ENCODE peak calls at places on chromosomes 5 and 9, in four cellular contexts. P, E, Q and I are unnamed samples.

GRCh38 chr5:43570487-43571158 is 13.7 kb upstream of the PAIP1 start:
- DNase-seq in P (no peak), Q (no peak), E (no peak), I (no peak)

GRCh38 chr5:169803077-169803981 is 166.3 kb downstream of the DOCK2 start:
- DNase-seq in Q (peak; percentile 99), P (peak; percentile 67), E (no peak), I (no peak)

GRCh38 chr9:125442471-125442870 is 180.8 kb downstream of the GAPVD1 start:
- DNase-seq in E (no peak), P (no peak), Q (no peak), I (no peak)

GRCh38 chr5:133688386-133688785 is 76.0 kb upstream of the FSTL4 start:
- DNase-seq in Q (no peak), P (no peak), E (no peak), I (no peak)

GRCh38 chr9:751137-752051 is 90.1 kb upstream of the DMRT1 start:
- DNase-seq in Q (peak; percentile 69), E (no peak), P (no peak), I (no peak)

GRCh38 chr9:6383551-6384225 is 29.3 kb upstream of the UHRF2 start:
- DNase-seq in Q (peak; percentile 66), E (no peak), P (no peak), I (no peak)

GRCh38 chr5:77514457-77514856 is 22.3 kb upstream of the WDR41 start:
- DNase-seq in E (no peak), Q (no peak), P (no peak), I (no peak)

GRCh38 chr5:10607666-10608442 is 44.0 kb downstream of the ANKRD33B start:
- DNase-seq in P (no peak), Q (peak; percentile 77), E (no peak), I (no peak)

GRCh38 chr9:794386-794785 is 47.1 kb upstream of the DMRT1 start:
- DNase-seq in P (no peak), Q (no peak), E (no peak), I (no peak)